ENCODE peak calls at places on chromosomes 13 and 19, in six cellular contexts. One of them, this sample, is unnamed.

GRCh38 chr13:43388282-43389034 is 365.1 kb downstream of the DNAJC15 start:
- DNase-seq in HepG2: no peak
- DNase-seq in WTC11: no peak
- DNase-seq in HCT116: peak
- DNase-seq in GM12878: no peak
- DNase-seq in H1: no peak
- DNase-seq in this sample: no peak

GRCh38 chr19:19064098-19064722 is 416 bp downstream of the SLC25A42 start:
- DNase-seq in HepG2: no peak
- DNase-seq in WTC11: no peak
- DNase-seq in HCT116: no peak
- DNase-seq in H1: no peak
- DNase-seq in GM12878: no peak
- DNase-seq in this sample: no peak

GRCh38 chr13:54337526-54337925 is 1308.9 kb downstream of the OLFM4 start:
- DNase-seq in HepG2: no peak
- DNase-seq in HCT116: no peak
- DNase-seq in H1: no peak
- DNase-seq in GM12878: no peak
- DNase-seq in WTC11: no peak
- DNase-seq in this sample: no peak

GRCh38 chr19:2986951-2987491 is 9.7 kb downstream of the TLE6 start:
- DNase-seq in HCT116: no peak
- DNase-seq in GM12878: no peak
- DNase-seq in HepG2: no peak
- DNase-seq in WTC11: peak
- DNase-seq in H1: peak
- DNase-seq in this sample: no peak

GRCh38 chr19:33863436-33863835 is 66.8 kb downstream of the KCTD15 start:
- DNase-seq in HepG2: no peak
- DNase-seq in GM12878: no peak
- DNase-seq in HCT116: no peak
- DNase-seq in WTC11: no peak
- DNase-seq in H1: no peak
- DNase-seq in this sample: no peak

GRCh38 chr13:30880756-30881155 is 25.3 kb upstream of the MEDAG start:
- DNase-seq in GM12878: no peak
- DNase-seq in HCT116: no peak
- DNase-seq in HepG2: peak
- DNase-seq in WTC11: no peak
- DNase-seq in H1: no peak
- DNase-seq in this sample: no peak

GRCh38 chr13:43154083-43154739 is 130.8 kb downstream of the DNAJC15 start:
- DNase-seq in H1: no peak
- DNase-seq in HepG2: no peak
- DNase-seq in WTC11: no peak
- DNase-seq in GM12878: no peak
- DNase-seq in HCT116: no peak
- DNase-seq in this sample: no peak

GRCh38 chr19:57800696-57801095 is 14.0 kb downstream of the ZNF552 start:
- DNase-seq in HCT116: no peak
- DNase-seq in HepG2: no peak
- DNase-seq in GM12878: no peak
- DNase-seq in H1: no peak
- DNase-seq in WTC11: no peak
- DNase-seq in this sample: no peak

GRCh38 chr13:108003626-108004025 is 211.7 kb downstream of the LIG4 start:
- DNase-seq in H1: no peak
- DNase-seq in HepG2: no peak
- DNase-seq in WTC11: no peak
- DNase-seq in GM12878: no peak
- DNase-seq in HCT116: no peak
- DNase-seq in this sample: no peak

GRCh38 chr13:19890030-19890429 is 26.6 kb upstream of the ZMYM5 start:
- DNase-seq in H1: no peak
- DNase-seq in WTC11: no peak
- DNase-seq in HepG2: no peak
- DNase-seq in GM12878: no peak
- DNase-seq in HCT116: no peak
- DNase-seq in this sample: no peak

GRCh38 chr13:32889986-32890565 is 126.1 kb upstream of the KL start:
- DNase-seq in WTC11: no peak
- DNase-seq in H1: no peak
- DNase-seq in HCT116: no peak
- DNase-seq in GM12878: no peak
- DNase-seq in HepG2: no peak
- DNase-seq in this sample: no peak

GRCh38 chr13:77136902-77137420 is 110.0 kb upstream of the FBXL3 start:
- DNase-seq in GM12878: no peak
- DNase-seq in HCT116: no peak
- DNase-seq in HepG2: no peak
- DNase-seq in WTC11: no peak
- DNase-seq in H1: no peak
- DNase-seq in this sample: no peak

GRCh38 chr19:18668252-18668631 is 15.2 kb upstream of the CRTC1 start:
- DNase-seq in HCT116: no peak
- DNase-seq in WTC11: no peak
- DNase-seq in H1: no peak
- DNase-seq in GM12878: no peak
- DNase-seq in HepG2: no peak
- DNase-seq in this sample: no peak

GRCh38 chr19:18254546-18255500 is 19.4 kb downstream of the IQCN start:
- DNase-seq in GM12878: no peak
- DNase-seq in HCT116: no peak
- DNase-seq in H1: peak
- DNase-seq in WTC11: peak
- DNase-seq in HepG2: no peak
- DNase-seq in this sample: no peak

GRCh38 chr19:55913643-55914268 is 18.4 kb downstream of the NLRP13 start:
- DNase-seq in HCT116: peak
- DNase-seq in H1: no peak
- DNase-seq in HepG2: no peak
- DNase-seq in WTC11: no peak
- DNase-seq in GM12878: no peak
- DNase-seq in this sample: no peak

GRCh38 chr19:35153701-35154534 is 617 bp upstream of the FXYD5 start:
- DNase-seq in HCT116: no peak
- DNase-seq in WTC11: peak
- DNase-seq in HepG2: no peak
- DNase-seq in H1: peak
- DNase-seq in GM12878: no peak
- DNase-seq in this sample: peak

GRCh38 chr13:112245179-112245724 is 130.9 kb upstream of the SPACA7 start:
- DNase-seq in H1: peak
- DNase-seq in HCT116: no peak
- DNase-seq in WTC11: no peak
- DNase-seq in GM12878: no peak
- DNase-seq in HepG2: no peak
- DNase-seq in this sample: no peak

GRCh38 chr19:31350693-31351211 is 1.5 kb upstream of the TSHZ3 start:
- DNase-seq in HCT116: no peak
- DNase-seq in H1: peak
- DNase-seq in HepG2: no peak
- DNase-seq in GM12878: no peak
- DNase-seq in WTC11: peak
- DNase-seq in this sample: peak

GRCh38 chr13:38166121-38166520 is 183.5 kb upstream of the UFM1 start:
- DNase-seq in HCT116: no peak
- DNase-seq in WTC11: no peak
- DNase-seq in H1: no peak
- DNase-seq in GM12878: no peak
- DNase-seq in HepG2: no peak
- DNase-seq in this sample: no peak

GRCh38 chr19:40130013-40130412 is 39.3 kb upstream of the ZNF780A start:
- DNase-seq in HepG2: no peak
- DNase-seq in HCT116: no peak
- DNase-seq in WTC11: no peak
- DNase-seq in GM12878: no peak
- DNase-seq in H1: no peak
- DNase-seq in this sample: no peak

GRCh38 chr13:24086642-24087041 is 73.9 kb upstream of the SPATA13 start:
- DNase-seq in WTC11: no peak
- DNase-seq in GM12878: no peak
- DNase-seq in HepG2: no peak
- DNase-seq in H1: no peak
- DNase-seq in HCT116: no peak
- DNase-seq in this sample: no peak

GRCh38 chr13:74306496-74306895 is 172.3 kb upstream of the KLF12 start:
- DNase-seq in WTC11: no peak
- DNase-seq in HepG2: no peak
- DNase-seq in H1: no peak
- DNase-seq in GM12878: no peak
- DNase-seq in HCT116: no peak
- DNase-seq in this sample: no peak

GRCh38 chr19:14555918-14556661 is 15.8 kb downstream of the NDUFB7 start:
- DNase-seq in H1: no peak
- DNase-seq in HepG2: no peak
- DNase-seq in WTC11: no peak
- DNase-seq in HCT116: no peak
- DNase-seq in GM12878: no peak
- DNase-seq in this sample: no peak

GRCh38 chr13:80718970-80719369 is 378.0 kb upstream of the SPRY2 start:
- DNase-seq in WTC11: no peak
- DNase-seq in HepG2: no peak
- DNase-seq in H1: no peak
- DNase-seq in GM12878: no peak
- DNase-seq in HCT116: no peak
- DNase-seq in this sample: no peak

GRCh38 chr13:37701972-37702371 is 103.4 kb upstream of the POSTN start:
- DNase-seq in H1: no peak
- DNase-seq in HCT116: no peak
- DNase-seq in GM12878: no peak
- DNase-seq in HepG2: no peak
- DNase-seq in WTC11: no peak
- DNase-seq in this sample: no peak

GRCh38 chr13:73250061-73250460 is 191.3 kb downstream of the KLF5 start:
- DNase-seq in H1: no peak
- DNase-seq in WTC11: no peak
- DNase-seq in HCT116: no peak
- DNase-seq in HepG2: no peak
- DNase-seq in GM12878: no peak
- DNase-seq in this sample: no peak

GRCh38 chr13:73248154-73248553 is 189.3 kb downstream of the KLF5 start:
- DNase-seq in HepG2: no peak
- DNase-seq in HCT116: no peak
- DNase-seq in WTC11: no peak
- DNase-seq in GM12878: no peak
- DNase-seq in H1: no peak
- DNase-seq in this sample: no peak

GRCh38 chr13:73251866-73252265 is 193.1 kb downstream of the KLF5 start:
- DNase-seq in HepG2: no peak
- DNase-seq in WTC11: no peak
- DNase-seq in GM12878: no peak
- DNase-seq in H1: no peak
- DNase-seq in HCT116: no peak
- DNase-seq in this sample: no peak

GRCh38 chr13:73245271-73245670 is 186.5 kb downstream of the KLF5 start:
- DNase-seq in HCT116: no peak
- DNase-seq in H1: no peak
- DNase-seq in WTC11: no peak
- DNase-seq in HepG2: no peak
- DNase-seq in GM12878: no peak
- DNase-seq in this sample: no peak

GRCh38 chr13:73248711-73249580 is 190.1 kb downstream of the KLF5 start:
- DNase-seq in HepG2: no peak
- DNase-seq in GM12878: no peak
- DNase-seq in HCT116: peak
- DNase-seq in WTC11: no peak
- DNase-seq in H1: no peak
- DNase-seq in this sample: no peak
- TF ChIP-seq ATF3 in HepG2: no peak
- TF ChIP-seq ATF3 in GM12878: no peak
- TF ChIP-seq ATF3 in HCT116: no peak
- TF ChIP-seq ATF3 in WTC11: no peak
- TF ChIP-seq ATF3 in H1: no peak
- TF ChIP-seq ATF3 in this sample: no peak

GRCh38 chr13:110984798-110985197 is 69.9 kb upstream of the ANKRD10 start:
- DNase-seq in GM12878: no peak
- DNase-seq in H1: no peak
- DNase-seq in HCT116: no peak
- DNase-seq in WTC11: no peak
- DNase-seq in HepG2: no peak
- DNase-seq in this sample: no peak
- TF ChIP-seq ATF3 in GM12878: no peak
- TF ChIP-seq ATF3 in H1: no peak
- TF ChIP-seq ATF3 in HCT116: no peak
- TF ChIP-seq ATF3 in WTC11: no peak
- TF ChIP-seq ATF3 in HepG2: no peak
- TF ChIP-seq ATF3 in this sample: no peak

DNA sequence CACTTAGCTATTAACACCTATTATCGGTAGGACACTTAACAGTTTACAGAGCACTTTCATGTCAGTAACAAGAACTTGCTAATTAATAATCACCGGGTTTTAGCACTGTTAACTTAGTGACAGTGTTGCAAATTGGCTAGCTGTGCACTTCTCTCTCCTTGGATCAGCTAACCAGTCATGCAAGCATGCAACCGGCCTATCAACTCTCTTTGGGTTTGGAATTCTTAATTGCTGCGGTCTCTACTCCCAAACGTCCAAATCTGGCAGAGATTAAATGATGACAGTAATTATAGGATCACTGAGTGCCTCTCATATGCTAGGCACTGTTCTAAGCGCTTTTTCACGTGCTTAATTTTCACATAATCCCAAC is 1.2 kb downstream of the EPS15L1 start:
- DNase-seq in HepG2: no peak
- DNase-seq in WTC11: no peak
- DNase-seq in GM12878: no peak
- DNase-seq in HCT116: no peak
- DNase-seq in H1: no peak
- DNase-seq in this sample: no peak
- TF ChIP-seq ATF3 in HepG2: no peak
- TF ChIP-seq ATF3 in WTC11: no peak
- TF ChIP-seq ATF3 in GM12878: no peak
- TF ChIP-seq ATF3 in HCT116: no peak
- TF ChIP-seq ATF3 in H1: no peak
- TF ChIP-seq ATF3 in this sample: no peak

GRCh38 chr19:41909706-41910105 is 18.5 kb downstream of the ERFL start:
- DNase-seq in HCT116: no peak
- DNase-seq in HepG2: no peak
- DNase-seq in WTC11: no peak
- DNase-seq in GM12878: no peak
- DNase-seq in H1: no peak
- DNase-seq in this sample: no peak

GRCh38 chr19:41907994-41908615 is 20.1 kb downstream of the ERFL start:
- DNase-seq in HepG2: no peak
- DNase-seq in GM12878: no peak
- DNase-seq in H1: no peak
- DNase-seq in WTC11: no peak
- DNase-seq in HCT116: no peak
- DNase-seq in this sample: no peak

GRCh38 chr19:41910240-41910991 is 17.8 kb downstream of the ERFL start:
- DNase-seq in GM12878: no peak
- DNase-seq in H1: no peak
- DNase-seq in WTC11: no peak
- DNase-seq in HCT116: no peak
- DNase-seq in HepG2: no peak
- DNase-seq in this sample: no peak

GRCh38 chr19:41906916-41907680 is 21.2 kb downstream of the ERFL start:
- DNase-seq in GM12878: no peak
- DNase-seq in H1: no peak
- DNase-seq in WTC11: no peak
- DNase-seq in HCT116: no peak
- DNase-seq in HepG2: no peak
- DNase-seq in this sample: no peak

GRCh38 chr19:41908724-41909464 is 19.4 kb downstream of the ERFL start:
- DNase-seq in H1: no peak
- DNase-seq in GM12878: no peak
- DNase-seq in WTC11: no peak
- DNase-seq in HCT116: no peak
- DNase-seq in HepG2: no peak
- DNase-seq in this sample: no peak
- TF ChIP-seq ATF3 in H1: no peak
- TF ChIP-seq ATF3 in GM12878: no peak
- TF ChIP-seq ATF3 in WTC11: no peak
- TF ChIP-seq ATF3 in HCT116: no peak
- TF ChIP-seq ATF3 in HepG2: no peak
- TF ChIP-seq ATF3 in this sample: no peak

This sample was measured in K562.